ENCODE peak calls at places on chromosomes 4 and X, in ten cellular contexts. K is fibroblast of mammary gland; N is activated CD4-positive, alpha-beta T cell treated with anti-CD3 and anti-CD28 coated beads, Interleukin-2, amount 50 U/mL, for 1 hour; H is stimulated activated CD8-positive, alpha-beta memory T cell treated with anti-CD3 and anti-CD28 coated beads, Interleukin-7, amount 100 ng/mL, for 24 hours; V is cardiac septum; F is neural crest cell; D is AML-193; L is left ventricle myocardium superior; J is stimulated activated CD4-positive, alpha-beta T cell treated with anti-CD3 and anti-CD28 coated beads, Interleukin-15, amount 100 ng/mL, for 24 hours; B is tibial nerve. U is an unnamed sample.
A peak's percentile ranks its signal among the peaks of the same experiment; 100 is the strongest.

GRCh38 chr4:40550900-40551546 is 78.6 kb downstream of the RBM47 start:
- DNase-seq in K (peak; percentile 53), N (no peak), H (no peak), V (no peak), F (no peak), D (peak; percentile 57), L (no peak), J (peak; percentile 5), B (no peak), U (peak; percentile 48)

GRCh38 chrX:68652327-68652930 is 5.0 kb downstream of the STARD8 start:
- DNase-seq in K (peak; percentile 57), N (no peak), H (no peak), V (no peak), F (no peak), D (no peak), L (no peak), J (no peak), B (no peak), U (peak; percentile 81)

GRCh38 chr4:20698382-20698781 is 1.9 kb upstream of the PACRGL start:
- DNase-seq in K (peak; percentile 36), N (no peak), H (no peak), V (no peak), F (no peak), D (peak; percentile 50), L (no peak), J (no peak), B (no peak), U (no peak)

GRCh38 chr4:78749258-78749971 is 26.7 kb upstream of the BMP2K start:
- DNase-seq in K (no peak), N (no peak), H (no peak), V (no peak), F (no peak), D (no peak), L (no peak), J (no peak), B (no peak), U (no peak)

GRCh38 chrX:42714981-42715688 is 62.8 kb downstream of the PPP1R2C start:
- DNase-seq in K (no peak), N (peak; percentile 41), H (peak; percentile 1), V (no peak), F (peak; percentile 57), D (no peak), L (peak; percentile 39), J (peak; percentile 52), B (no peak), U (no peak)

GRCh38 chr4:182808673-182809416 is 108.3 kb downstream of the DCTD start:
- DNase-seq in K (no peak), N (peak; percentile 19), H (peak; percentile 21), V (no peak), F (no peak), D (peak; percentile 88), L (no peak), J (peak; percentile 72), B (no peak), U (peak; percentile 18)

GRCh38 chrX:38820751-38821150 is 19.5 kb downstream of the MID1IP1 start:
- DNase-seq in K (no peak), N (no peak), H (no peak), V (no peak), F (no peak), D (no peak), L (no peak), J (no peak), B (no peak), U (no peak)

GRCh38 chr4:173288698-173289350 is 45.3 kb downstream of the HMGB2 start:
- DNase-seq in K (no peak), N (no peak), H (no peak), V (no peak), F (no peak), D (no peak), L (no peak), J (no peak), B (no peak), U (no peak)

GRCh38 chrX:129726307-129727111 is 12.3 kb upstream of the XPNPEP2 start:
- DNase-seq in K (peak; percentile 69), N (peak; percentile 25), H (no peak), V (peak; percentile 81), F (peak; percentile 63), D (peak; percentile 18), L (peak; percentile 64), J (peak; percentile 56), B (peak; percentile 69), U (peak; percentile 45)

GRCh38 chr4:126144838-126145237 is 830.1 kb downstream of the FAT4 start:
- DNase-seq in K (no peak), N (no peak), H (no peak), V (no peak), F (no peak), D (no peak), L (no peak), J (no peak), B (no peak), U (no peak)

GRCh38 chr4:24669751-24670150 is 85.4 kb upstream of the DHX15 start:
- DNase-seq in K (no peak), N (no peak), H (no peak), V (no peak), F (no peak), D (no peak), L (no peak), J (no peak), B (no peak), U (no peak)